ENCODE peak calls at places on chromosomes 12 and 14, in seven cellular contexts. One of them, this sample, is unnamed.
A peak's percentile ranks its signal among the peaks of the same experiment; 100 is the strongest.

GRCh38 chr14:104158827-104159798 is 20.7 kb downstream of the KIF26A start:
- DNase-seq in mesenchymal stem cell: no peak
- DNase-seq in neuronal stem cell: no peak
- DNase-seq in H9: no peak
- DNase-seq in trophoblast cell: no peak
- DNase-seq in IMR-90: no peak
- DNase-seq in H1: no peak
- DNase-seq in this sample: peak; percentile 77

GRCh38 chr14:99472937-99473336 is 7.7 kb downstream of the SETD3 start:
- DNase-seq in IMR-90: no peak
- DNase-seq in H1: no peak
- DNase-seq in neuronal stem cell: no peak
- DNase-seq in trophoblast cell: no peak
- DNase-seq in mesenchymal stem cell: no peak
- DNase-seq in H9: no peak
- DNase-seq in this sample: no peak

GRCh38 chr12:65505321-65506121 is 227.0 kb downstream of the MSRB3 start:
- DNase-seq in IMR-90: no peak
- DNase-seq in mesenchymal stem cell: no peak
- DNase-seq in neuronal stem cell: no peak
- DNase-seq in H9: no peak
- DNase-seq in trophoblast cell: no peak
- DNase-seq in H1: no peak
- DNase-seq in this sample: no peak

GRCh38 chr12:4227046-4227445 is 46.5 kb upstream of the CCND2 start:
- DNase-seq in trophoblast cell: no peak
- DNase-seq in H9: no peak
- DNase-seq in mesenchymal stem cell: no peak
- DNase-seq in neuronal stem cell: no peak
- DNase-seq in IMR-90: no peak
- DNase-seq in H1: no peak
- DNase-seq in this sample: no peak

GRCh38 chr14:98070521-98070920 is 1201.5 kb downstream of the BCL11B start:
- DNase-seq in H9: no peak
- DNase-seq in H1: no peak
- DNase-seq in IMR-90: no peak
- DNase-seq in mesenchymal stem cell: no peak
- DNase-seq in neuronal stem cell: no peak
- DNase-seq in trophoblast cell: no peak
- DNase-seq in this sample: peak; percentile 5

GRCh38 chr14:100845341-100845740 is 19.4 kb downstream of the MEG3 start:
- DNase-seq in H9: no peak
- DNase-seq in trophoblast cell: no peak
- DNase-seq in mesenchymal stem cell: no peak
- DNase-seq in neuronal stem cell: no peak
- DNase-seq in H1: no peak
- DNase-seq in IMR-90: no peak
- DNase-seq in this sample: no peak

GRCh38 chr12:111901182-111901581 is 59.2 kb downstream of the MAPKAPK5 start:
- DNase-seq in trophoblast cell: no peak
- DNase-seq in mesenchymal stem cell: no peak
- DNase-seq in IMR-90: no peak
- DNase-seq in H9: no peak
- DNase-seq in neuronal stem cell: no peak
- DNase-seq in H1: no peak
- DNase-seq in this sample: no peak

GRCh38 chr12:7114008-7114407 is 5.0 kb upstream of the C1RL start:
- DNase-seq in H9: no peak
- DNase-seq in H1: no peak
- DNase-seq in trophoblast cell: no peak
- DNase-seq in mesenchymal stem cell: no peak
- DNase-seq in neuronal stem cell: no peak
- DNase-seq in IMR-90: no peak
- DNase-seq in this sample: no peak

GRCh38 chr12:129903092-129903945 is 506 bp downstream of the TMEM132D start:
- DNase-seq in trophoblast cell: no peak
- DNase-seq in H1: no peak
- DNase-seq in H9: peak; percentile 53
- DNase-seq in IMR-90: no peak
- DNase-seq in neuronal stem cell: peak; percentile 6
- DNase-seq in mesenchymal stem cell: no peak
- DNase-seq in this sample: peak; percentile 63

GRCh38 chr12:75816892-75817291 is 214.7 kb downstream of the PHLDA1 start:
- DNase-seq in H9: no peak
- DNase-seq in mesenchymal stem cell: peak; percentile 65
- DNase-seq in trophoblast cell: no peak
- DNase-seq in H1: no peak
- DNase-seq in neuronal stem cell: no peak
- DNase-seq in IMR-90: peak; percentile 79
- DNase-seq in this sample: no peak

GRCh38 chr12:96989916-96990315 is 82.9 kb downstream of the NEDD1 start:
- DNase-seq in trophoblast cell: no peak
- DNase-seq in neuronal stem cell: peak; percentile 57
- DNase-seq in mesenchymal stem cell: no peak
- DNase-seq in H1: no peak
- DNase-seq in IMR-90: no peak
- DNase-seq in H9: peak; percentile 68
- DNase-seq in this sample: peak; percentile 81

GRCh38 chr12:70606001-70606400 is 31.2 kb downstream of the PTPRB start:
- DNase-seq in mesenchymal stem cell: no peak
- DNase-seq in trophoblast cell: no peak
- DNase-seq in neuronal stem cell: no peak
- DNase-seq in H9: no peak
- DNase-seq in IMR-90: peak; percentile 56
- DNase-seq in H1: no peak
- DNase-seq in this sample: no peak

DNA sequence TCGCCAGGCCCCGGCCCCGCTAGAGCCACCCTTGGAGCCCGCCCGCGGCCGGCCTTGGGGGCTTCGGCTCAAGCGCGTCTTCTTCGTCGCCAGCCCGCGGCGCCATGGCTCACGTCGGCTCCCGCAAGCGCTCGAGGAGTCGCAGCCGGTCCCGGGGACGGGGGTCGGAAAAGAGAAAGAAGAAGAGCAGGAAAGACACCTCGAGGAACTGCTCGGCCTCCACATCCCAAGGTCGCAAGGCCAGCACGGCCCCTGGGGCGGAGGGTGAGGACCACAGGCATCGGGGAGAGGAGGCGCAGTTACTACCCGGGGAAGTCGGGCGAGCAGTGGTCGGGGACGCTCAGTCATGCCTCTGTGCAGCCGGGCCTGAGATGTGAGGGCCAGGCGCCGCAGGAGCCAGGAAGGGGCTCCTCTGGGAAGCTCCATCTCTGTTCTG is 573 bp downstream of the ARL6IP4 start:
- DNase-seq in neuronal stem cell: no peak
- DNase-seq in mesenchymal stem cell: peak; percentile 64
- DNase-seq in H9: no peak
- DNase-seq in IMR-90: no peak
- DNase-seq in H1: no peak
- DNase-seq in trophoblast cell: no peak
- DNase-seq in this sample: peak; percentile 50
- H2BK120ac ChIP-seq in neuronal stem cell: peak overlapping the region; percentile 100
- H2BK120ac ChIP-seq in mesenchymal stem cell: peak overlapping the region; percentile 94
- H2BK120ac ChIP-seq in H9: no peak overlapping the region
- H2BK120ac ChIP-seq in IMR-90: peak overlapping the region; percentile 50
- H2BK120ac ChIP-seq in H1: no peak overlapping the region
- H2BK120ac ChIP-seq in trophoblast cell: peak overlapping the region; percentile 62
- H2BK120ac ChIP-seq in this sample: no peak overlapping the region

GRCh38 chr12:90015228-90015627 is 306.6 kb upstream of the ATP2B1 start:
- DNase-seq in mesenchymal stem cell: no peak
- DNase-seq in H9: no peak
- DNase-seq in trophoblast cell: no peak
- DNase-seq in H1: no peak
- DNase-seq in neuronal stem cell: no peak
- DNase-seq in IMR-90: peak; percentile 16
- DNase-seq in this sample: no peak

GRCh38 chr12:90013409-90013808 is 304.8 kb upstream of the ATP2B1 start:
- DNase-seq in neuronal stem cell: no peak
- DNase-seq in H9: no peak
- DNase-seq in trophoblast cell: no peak
- DNase-seq in IMR-90: peak; percentile 9
- DNase-seq in mesenchymal stem cell: peak; percentile 15
- DNase-seq in H1: no peak
- DNase-seq in this sample: peak; percentile 49

GRCh38 chr12:90004319-90005074 is 295.9 kb upstream of the ATP2B1 start:
- DNase-seq in IMR-90: no peak
- DNase-seq in trophoblast cell: no peak
- DNase-seq in mesenchymal stem cell: no peak
- DNase-seq in H1: no peak
- DNase-seq in neuronal stem cell: no peak
- DNase-seq in H9: no peak
- DNase-seq in this sample: peak; percentile 53

GRCh38 chr12:90008277-90008676 is 299.6 kb upstream of the ATP2B1 start:
- DNase-seq in mesenchymal stem cell: peak; percentile 11
- DNase-seq in H1: no peak
- DNase-seq in IMR-90: no peak
- DNase-seq in trophoblast cell: no peak
- DNase-seq in H9: no peak
- DNase-seq in neuronal stem cell: no peak
- DNase-seq in this sample: no peak

GRCh38 chr12:90010089-90010488 is 301.5 kb upstream of the ATP2B1 start:
- DNase-seq in H1: no peak
- DNase-seq in neuronal stem cell: no peak
- DNase-seq in trophoblast cell: no peak
- DNase-seq in mesenchymal stem cell: peak; percentile 22
- DNase-seq in IMR-90: peak; percentile 31
- DNase-seq in H9: peak; percentile 36
- DNase-seq in this sample: peak; percentile 42
- H3K4me1 ChIP-seq in H1: no peaks in the 10 kb centered on the region
- H3K4me1 ChIP-seq in neuronal stem cell: no peaks in the 10 kb centered on the region
- H3K4me1 ChIP-seq in trophoblast cell: no peaks in the 10 kb centered on the region
- H3K4me1 ChIP-seq in mesenchymal stem cell: no peaks in the 10 kb centered on the region
- H3K4me1 ChIP-seq in IMR-90: no peaks in the 10 kb centered on the region
- H3K4me1 ChIP-seq in H9: no peaks in the 10 kb centered on the region
- H3K4me1 ChIP-seq in this sample: no peaks in the 10 kb centered on the region

GRCh38 chr14:95655461-95655860 is 30.8 kb upstream of the TCL1B start:
- DNase-seq in neuronal stem cell: no peak
- DNase-seq in IMR-90: no peak
- DNase-seq in H1: no peak
- DNase-seq in trophoblast cell: no peak
- DNase-seq in mesenchymal stem cell: no peak
- DNase-seq in H9: no peak
- DNase-seq in this sample: peak; percentile 82
- H3K18ac ChIP-seq in neuronal stem cell: no peak overlapping the region
- H3K18ac ChIP-seq in IMR-90: no peak overlapping the region
- H3K18ac ChIP-seq in H1: no peak overlapping the region
- H3K18ac ChIP-seq in trophoblast cell: no peak overlapping the region
- H3K18ac ChIP-seq in mesenchymal stem cell: no peak overlapping the region
- H3K18ac ChIP-seq in H9: no peak overlapping the region
- H3K18ac ChIP-seq in this sample: no peak overlapping the region

DNA sequence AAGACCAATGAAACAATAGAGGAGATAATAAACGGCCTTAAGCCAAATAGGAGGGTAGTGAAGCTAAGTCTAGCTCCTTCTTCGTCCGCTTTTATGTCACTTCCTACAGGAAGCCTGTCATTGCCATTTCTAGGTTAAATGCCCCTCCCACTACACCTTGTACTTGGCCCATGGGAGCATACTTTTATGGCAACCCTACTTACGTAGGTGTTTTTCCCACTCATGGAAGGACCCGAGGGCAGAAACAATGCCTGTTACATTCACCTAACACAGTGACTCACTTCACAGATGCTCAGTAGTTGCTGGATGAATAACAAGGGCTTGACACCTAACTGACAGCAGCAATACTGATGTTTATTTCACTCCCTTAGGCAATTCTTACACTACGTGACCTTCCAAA is 44.5 kb downstream of the ALKBH1 start:
- DNase-seq in trophoblast cell: peak; percentile 93
- DNase-seq in H1: no peak
- DNase-seq in mesenchymal stem cell: peak; percentile 12
- DNase-seq in neuronal stem cell: no peak
- DNase-seq in IMR-90: peak; percentile 38
- DNase-seq in H9: no peak
- DNase-seq in this sample: peak; percentile 69
- H2BK120ac ChIP-seq in trophoblast cell: no peak overlapping the region
- H2BK120ac ChIP-seq in H1: no peak overlapping the region
- H2BK120ac ChIP-seq in mesenchymal stem cell: no peak overlapping the region
- H2BK120ac ChIP-seq in neuronal stem cell: no peak overlapping the region
- H2BK120ac ChIP-seq in IMR-90: no peak overlapping the region
- H2BK120ac ChIP-seq in H9: no peak overlapping the region
- H2BK120ac ChIP-seq in this sample: no peak overlapping the region